ENCODE peak calls at places on chromosomes 7 and 10, in five cellular contexts. F, M, X, N and B are unnamed samples.

GRCh38 chr7:26995664-26996063 is 100.1 kb downstream of the HOXA1 start:
- ATAC-seq in N (no peak), X (no peak), F (no peak), M (no peak), B (no peak)

GRCh38 chr10:73480158-73480557 is 15.7 kb downstream of the PPP3CB start:
- ATAC-seq in M (no peak), X (no peak), F (no peak), N (no peak), B (no peak)

GRCh38 chr10:78389419-78389818 is 355.8 kb downstream of the RPS24 start:
- ATAC-seq in X (no peak), F (no peak), M (no peak), N (no peak), B (no peak)

GRCh38 chr10:116118851-116119250 is 154.2 kb downstream of the GFRA1 start:
- ATAC-seq in M (no peak), F (peak), N (no peak), X (no peak), B (no peak)

GRCh38 chr7:136698231-136698630 is 170.2 kb upstream of the CHRM2 start:
- ATAC-seq in X (no peak), M (no peak), F (no peak), N (no peak), B (no peak)

GRCh38 chr7:28960071-28960840 is 2.1 kb upstream of the TRIL start:
- ATAC-seq in M (no peak), F (no peak), X (no peak), N (no peak), B (no peak)

GRCh38 chr10:80199828-80200227 is 5.5 kb downstream of the ANXA11 start:
- ATAC-seq in N (peak), X (no peak), M (no peak), F (peak), B (peak)

GRCh38 chr10:14665304-14665703 is 109.4 kb downstream of the FAM107B start:
- ATAC-seq in X (no peak), M (no peak), F (no peak), N (peak), B (peak)

GRCh38 chr7:128454808-128455555 is 696 bp upstream of the HILPDA start:
- ATAC-seq in X (no peak), M (no peak), N (no peak), F (peak), B (peak)